ENCODE peak calls at places on chromosomes 6 and 20, in seven cellular contexts. One of them, this sample, is unnamed. For H3K36me3, the result is how much of the 10 kb centered on the place peaks cover.

GRCh38 chr6:36727491-36728021 is 29.9 kb downstream of the RAB44 start:
- DNase-seq in Peyer's patch: no peak
- DNase-seq in cardiac muscle cell: no peak
- DNase-seq in uterus: no peak
- DNase-seq in adrenal gland: no peak
- DNase-seq in mesendoderm: no peak
- DNase-seq in psoas muscle: peak
- DNase-seq in this sample: no peak

GRCh38 chr6:100665041-100665380 is 200.3 kb upstream of the SIM1 start:
- DNase-seq in Peyer's patch: no peak
- DNase-seq in cardiac muscle cell: no peak
- DNase-seq in uterus: no peak
- DNase-seq in adrenal gland: no peak
- DNase-seq in mesendoderm: no peak
- DNase-seq in psoas muscle: no peak
- DNase-seq in this sample: no peak

GRCh38 chr6:26217714-26218075 is 130.5 kb downstream of the HFE start:
- DNase-seq in Peyer's patch: no peak
- DNase-seq in cardiac muscle cell: no peak
- DNase-seq in uterus: no peak
- DNase-seq in adrenal gland: peak
- DNase-seq in mesendoderm: peak
- DNase-seq in psoas muscle: no peak
- DNase-seq in this sample: no peak

GRCh38 chr6:90399970-90400369 is 103.3 kb upstream of the BACH2 start:
- DNase-seq in Peyer's patch: no peak
- DNase-seq in cardiac muscle cell: no peak
- DNase-seq in uterus: no peak
- DNase-seq in adrenal gland: no peak
- DNase-seq in mesendoderm: no peak
- DNase-seq in psoas muscle: no peak
- DNase-seq in this sample: no peak

GRCh38 chr6:12748815-12749521 is 32.4 kb downstream of the PHACTR1 start:
- DNase-seq in Peyer's patch: no peak
- DNase-seq in cardiac muscle cell: no peak
- DNase-seq in uterus: no peak
- DNase-seq in adrenal gland: no peak
- DNase-seq in mesendoderm: no peak
- DNase-seq in psoas muscle: no peak
- DNase-seq in this sample: no peak

GRCh38 chr6:26044140-26045045 is 42.8 kb upstream of the HFE start:
- DNase-seq in Peyer's patch: peak
- DNase-seq in cardiac muscle cell: no peak
- DNase-seq in uterus: peak
- DNase-seq in adrenal gland: peak
- DNase-seq in mesendoderm: no peak
- DNase-seq in psoas muscle: peak
- DNase-seq in this sample: peak

GRCh38 chr6:170149681-170150589 is 140.9 kb downstream of the DLL1 start:
- DNase-seq in Peyer's patch: no peak
- DNase-seq in cardiac muscle cell: no peak
- DNase-seq in uterus: no peak
- DNase-seq in adrenal gland: no peak
- DNase-seq in mesendoderm: no peak
- DNase-seq in psoas muscle: peak
- DNase-seq in this sample: no peak

GRCh38 chr20:56350842-56351241 is 7.9 kb upstream of the FAM210B start:
- DNase-seq in Peyer's patch: no peak
- DNase-seq in cardiac muscle cell: no peak
- DNase-seq in uterus: no peak
- DNase-seq in adrenal gland: no peak
- DNase-seq in mesendoderm: no peak
- DNase-seq in psoas muscle: no peak
- DNase-seq in this sample: no peak

GRCh38 chr6:135876048-135876447 is 24.5 kb downstream of the PDE7B start:
- DNase-seq in Peyer's patch: no peak
- DNase-seq in cardiac muscle cell: no peak
- DNase-seq in uterus: no peak
- DNase-seq in adrenal gland: no peak
- DNase-seq in mesendoderm: no peak
- DNase-seq in psoas muscle: no peak
- DNase-seq in this sample: no peak

GRCh38 chr20:45064812-45065211 is 36.1 kb downstream of the KCNS1 start:
- DNase-seq in Peyer's patch: no peak
- DNase-seq in cardiac muscle cell: no peak
- DNase-seq in uterus: no peak
- DNase-seq in adrenal gland: no peak
- DNase-seq in mesendoderm: no peak
- DNase-seq in psoas muscle: no peak
- DNase-seq in this sample: no peak

GRCh38 chr6:97947841-97948240 is 664.8 kb upstream of the MMS22L start:
- DNase-seq in Peyer's patch: no peak
- DNase-seq in cardiac muscle cell: peak
- DNase-seq in uterus: no peak
- DNase-seq in adrenal gland: peak
- DNase-seq in mesendoderm: peak
- DNase-seq in psoas muscle: no peak
- DNase-seq in this sample: no peak

GRCh38 chr6:159168536-159169192 is 536 bp upstream of the FNDC1 start:
- DNase-seq in Peyer's patch: no peak
- DNase-seq in cardiac muscle cell: peak
- DNase-seq in uterus: peak
- DNase-seq in adrenal gland: peak
- DNase-seq in mesendoderm: peak
- DNase-seq in psoas muscle: peak
- DNase-seq in this sample: no peak

GRCh38 chr20:3046677-3047462 is 1.0 kb downstream of the MRPS26 start:
- DNase-seq in Peyer's patch: no peak
- DNase-seq in cardiac muscle cell: no peak
- DNase-seq in uterus: no peak
- DNase-seq in adrenal gland: no peak
- DNase-seq in mesendoderm: peak
- DNase-seq in psoas muscle: no peak
- DNase-seq in this sample: no peak

GRCh38 chr6:135012764-135013163 is 41.9 kb downstream of the HBS1L start:
- DNase-seq in Peyer's patch: no peak
- DNase-seq in cardiac muscle cell: no peak
- DNase-seq in uterus: no peak
- DNase-seq in adrenal gland: no peak
- DNase-seq in mesendoderm: peak
- DNase-seq in psoas muscle: no peak
- DNase-seq in this sample: no peak

GRCh38 chr6:41901882-41902519 is 6.8 kb upstream of the USP49 start:
- DNase-seq in Peyer's patch: peak
- DNase-seq in cardiac muscle cell: no peak
- DNase-seq in uterus: no peak
- DNase-seq in adrenal gland: peak
- DNase-seq in mesendoderm: peak
- DNase-seq in psoas muscle: no peak
- DNase-seq in this sample: peak

GRCh38 chr6:71489736-71490135 is 201.1 kb downstream of the OGFRL1 start:
- DNase-seq in Peyer's patch: no peak
- DNase-seq in cardiac muscle cell: no peak
- DNase-seq in uterus: no peak
- DNase-seq in adrenal gland: no peak
- DNase-seq in mesendoderm: peak
- DNase-seq in psoas muscle: no peak
- DNase-seq in this sample: no peak

GRCh38 chr6:131828080-131828479 is 20.3 kb downstream of the ENPP1 start:
- DNase-seq in Peyer's patch: no peak
- DNase-seq in cardiac muscle cell: no peak
- DNase-seq in uterus: peak
- DNase-seq in adrenal gland: no peak
- DNase-seq in mesendoderm: no peak
- DNase-seq in psoas muscle: peak
- DNase-seq in this sample: no peak

GRCh38 chr20:39767352-39767751 is 805.2 kb downstream of the DHX35 start:
- DNase-seq in Peyer's patch: no peak
- DNase-seq in cardiac muscle cell: no peak
- DNase-seq in uterus: no peak
- DNase-seq in adrenal gland: no peak
- DNase-seq in mesendoderm: no peak
- DNase-seq in psoas muscle: no peak
- DNase-seq in this sample: no peak

GRCh38 chr6:111972714-111973678 is 80.9 kb upstream of the CCN6 start:
- DNase-seq in Peyer's patch: peak
- DNase-seq in cardiac muscle cell: no peak
- DNase-seq in uterus: peak
- DNase-seq in adrenal gland: peak
- DNase-seq in mesendoderm: peak
- DNase-seq in psoas muscle: peak
- DNase-seq in this sample: peak

GRCh38 chr6:125245523-125246264 is 56.1 kb downstream of the HDDC2 start:
- DNase-seq in Peyer's patch: no peak
- DNase-seq in cardiac muscle cell: no peak
- DNase-seq in uterus: no peak
- DNase-seq in adrenal gland: no peak
- DNase-seq in mesendoderm: peak
- DNase-seq in psoas muscle: no peak
- DNase-seq in this sample: no peak

GRCh38 chr6:112665815-112666214 is 318.7 kb downstream of the RFPL4B start:
- DNase-seq in Peyer's patch: no peak
- DNase-seq in cardiac muscle cell: no peak
- DNase-seq in uterus: no peak
- DNase-seq in adrenal gland: no peak
- DNase-seq in mesendoderm: no peak
- DNase-seq in psoas muscle: no peak
- DNase-seq in this sample: no peak

GRCh38 chr20:47790032-47790965 is 5.0 kb upstream of the SULF2 start:
- DNase-seq in Peyer's patch: no peak
- DNase-seq in cardiac muscle cell: no peak
- DNase-seq in uterus: peak
- DNase-seq in adrenal gland: no peak
- DNase-seq in mesendoderm: no peak
- DNase-seq in psoas muscle: peak
- DNase-seq in this sample: no peak

GRCh38 chr6:139533573-139534471 is 159.4 kb upstream of the CITED2 start:
- DNase-seq in Peyer's patch: no peak
- DNase-seq in cardiac muscle cell: peak
- DNase-seq in uterus: no peak
- DNase-seq in adrenal gland: no peak
- DNase-seq in mesendoderm: peak
- DNase-seq in psoas muscle: no peak
- DNase-seq in this sample: no peak

GRCh38 chr6:130365166-130366010 is 429 bp upstream of the TMEM200A start:
- DNase-seq in Peyer's patch: peak
- DNase-seq in cardiac muscle cell: peak
- DNase-seq in uterus: peak
- DNase-seq in adrenal gland: peak
- DNase-seq in mesendoderm: peak
- DNase-seq in psoas muscle: peak
- DNase-seq in this sample: peak

GRCh38 chr20:43715044-43715443 is 11.8 kb downstream of the GTSF1L start:
- DNase-seq in Peyer's patch: no peak
- DNase-seq in cardiac muscle cell: no peak
- DNase-seq in uterus: no peak
- DNase-seq in adrenal gland: no peak
- DNase-seq in mesendoderm: no peak
- DNase-seq in psoas muscle: no peak
- DNase-seq in this sample: no peak

GRCh38 chr20:1331101-1331500 is 2.2 kb upstream of the SDCBP2 start:
- DNase-seq in Peyer's patch: no peak
- DNase-seq in cardiac muscle cell: no peak
- DNase-seq in uterus: no peak
- DNase-seq in adrenal gland: peak
- DNase-seq in mesendoderm: no peak
- DNase-seq in psoas muscle: no peak
- DNase-seq in this sample: no peak
- H3K27ac ChIP-seq in Peyer's patch: no peak
- H3K27ac ChIP-seq in cardiac muscle cell: no peak
- H3K27ac ChIP-seq in uterus: peak
- H3K27ac ChIP-seq in adrenal gland: peak
- H3K27ac ChIP-seq in mesendoderm: no peak
- H3K27ac ChIP-seq in psoas muscle: peak
- H3K27ac ChIP-seq in this sample: no peak

GRCh38 chr6:27279513-27280063 is 32.1 kb downstream of the PRSS16 start:
- DNase-seq in Peyer's patch: no peak
- DNase-seq in cardiac muscle cell: no peak
- DNase-seq in uterus: no peak
- DNase-seq in adrenal gland: no peak
- DNase-seq in mesendoderm: peak
- DNase-seq in psoas muscle: no peak
- DNase-seq in this sample: no peak

GRCh38 chr6:27280540-27281000 is 31.5 kb downstream of the POM121L2 start:
- DNase-seq in Peyer's patch: no peak
- DNase-seq in cardiac muscle cell: no peak
- DNase-seq in uterus: no peak
- DNase-seq in adrenal gland: no peak
- DNase-seq in mesendoderm: peak
- DNase-seq in psoas muscle: no peak
- DNase-seq in this sample: no peak

GRCh38 chr6:27281105-27281539 is 31.0 kb downstream of the POM121L2 start:
- DNase-seq in Peyer's patch: no peak
- DNase-seq in cardiac muscle cell: no peak
- DNase-seq in uterus: no peak
- DNase-seq in adrenal gland: no peak
- DNase-seq in mesendoderm: peak
- DNase-seq in psoas muscle: no peak
- DNase-seq in this sample: no peak

GRCh38 chr6:27280064-27280539 is 32.0 kb downstream of the POM121L2 start:
- DNase-seq in Peyer's patch: no peak
- DNase-seq in cardiac muscle cell: peak
- DNase-seq in uterus: no peak
- DNase-seq in adrenal gland: no peak
- DNase-seq in mesendoderm: peak
- DNase-seq in psoas muscle: no peak
- DNase-seq in this sample: no peak

GRCh38 chr6:27281569-27281968 is 30.5 kb downstream of the POM121L2 start:
- DNase-seq in Peyer's patch: no peak
- DNase-seq in cardiac muscle cell: no peak
- DNase-seq in uterus: no peak
- DNase-seq in adrenal gland: no peak
- DNase-seq in mesendoderm: no peak
- DNase-seq in psoas muscle: no peak
- DNase-seq in this sample: no peak
- H3K4me3 ChIP-seq in Peyer's patch: no peak
- H3K4me3 ChIP-seq in cardiac muscle cell: no peak
- H3K4me3 ChIP-seq in uterus: no peak
- H3K4me3 ChIP-seq in adrenal gland: no peak
- H3K4me3 ChIP-seq in mesendoderm: no peak
- H3K4me3 ChIP-seq in psoas muscle: no peak
- H3K4me3 ChIP-seq in this sample: no peak

GRCh38 chr20:41179961-41180360 is 42.6 kb downstream of the PLCG1 start:
- DNase-seq in Peyer's patch: peak
- DNase-seq in cardiac muscle cell: no peak
- DNase-seq in uterus: peak
- DNase-seq in adrenal gland: no peak
- DNase-seq in mesendoderm: no peak
- DNase-seq in psoas muscle: no peak
- DNase-seq in this sample: no peak
- H3K36me3 ChIP-seq in Peyer's patch: under half
- H3K36me3 ChIP-seq in cardiac muscle cell: under half
- H3K36me3 ChIP-seq in uterus: under half
- H3K36me3 ChIP-seq in adrenal gland: under half
- H3K36me3 ChIP-seq in mesendoderm: under half
- H3K36me3 ChIP-seq in psoas muscle: under half
- H3K36me3 ChIP-seq in this sample: under half

GRCh38 chr6:148514091-148514850 is 171.6 kb downstream of the SASH1 start:
- DNase-seq in Peyer's patch: no peak
- DNase-seq in cardiac muscle cell: no peak
- DNase-seq in uterus: no peak
- DNase-seq in adrenal gland: no peak
- DNase-seq in mesendoderm: no peak
- DNase-seq in psoas muscle: no peak
- DNase-seq in this sample: no peak
- H3K27ac ChIP-seq in Peyer's patch: peak
- H3K27ac ChIP-seq in cardiac muscle cell: no peak
- H3K27ac ChIP-seq in uterus: peak
- H3K27ac ChIP-seq in adrenal gland: peak
- H3K27ac ChIP-seq in mesendoderm: no peak
- H3K27ac ChIP-seq in psoas muscle: peak
- H3K27ac ChIP-seq in this sample: no peak

This sample was measured in CD4-positive, alpha-beta memory T cell.